ENCODE peak calls at places on chromosome 15, in ten cellular contexts. One of them, this sample, is unnamed.

GRCh38 chr15:59105839-59106238 is 893 bp downstream of the CCNB2 start:
- DNase-seq in heart left ventricle: no peak
- DNase-seq in uterus: no peak
- DNase-seq in Peyer's patch: no peak
- DNase-seq in GM12878: no peak
- DNase-seq in sigmoid colon: no peak
- DNase-seq in ovary: no peak
- DNase-seq in tibial nerve: no peak
- DNase-seq in spleen: no peak
- DNase-seq in esophagus squamous epithelium: no peak
- DNase-seq in this sample: no peak

GRCh38 chr15:52912172-52912571 is 122.0 kb upstream of the ONECUT1 start:
- DNase-seq in spleen: no peak
- DNase-seq in heart left ventricle: no peak
- DNase-seq in sigmoid colon: no peak
- DNase-seq in ovary: no peak
- DNase-seq in uterus: no peak
- DNase-seq in esophagus squamous epithelium: no peak
- DNase-seq in Peyer's patch: no peak
- DNase-seq in tibial nerve: no peak
- DNase-seq in GM12878: no peak
- DNase-seq in this sample: no peak

GRCh38 chr15:74664028-74664616 is 31.7 kb downstream of the EDC3 start:
- DNase-seq in ovary: no peak
- DNase-seq in tibial nerve: no peak
- DNase-seq in uterus: peak
- DNase-seq in GM12878: no peak
- DNase-seq in spleen: no peak
- DNase-seq in Peyer's patch: peak
- DNase-seq in heart left ventricle: no peak
- DNase-seq in sigmoid colon: no peak
- DNase-seq in esophagus squamous epithelium: no peak
- DNase-seq in this sample: peak

GRCh38 chr15:71517751-71518150 is 292.6 kb upstream of the NR2E3 start:
- DNase-seq in ovary: no peak
- DNase-seq in Peyer's patch: no peak
- DNase-seq in heart left ventricle: no peak
- DNase-seq in sigmoid colon: no peak
- DNase-seq in uterus: no peak
- DNase-seq in esophagus squamous epithelium: no peak
- DNase-seq in spleen: no peak
- DNase-seq in GM12878: no peak
- DNase-seq in tibial nerve: no peak
- DNase-seq in this sample: no peak

GRCh38 chr15:91849749-91850161 is 3.8 kb upstream of the SLCO3A1 start:
- DNase-seq in spleen: no peak
- DNase-seq in sigmoid colon: no peak
- DNase-seq in heart left ventricle: no peak
- DNase-seq in tibial nerve: no peak
- DNase-seq in GM12878: no peak
- DNase-seq in esophagus squamous epithelium: no peak
- DNase-seq in Peyer's patch: no peak
- DNase-seq in ovary: no peak
- DNase-seq in uterus: no peak
- DNase-seq in this sample: peak

GRCh38 chr15:47514251-47514652 is 203.1 kb upstream of the SEMA6D start:
- DNase-seq in GM12878: no peak
- DNase-seq in spleen: no peak
- DNase-seq in tibial nerve: no peak
- DNase-seq in heart left ventricle: no peak
- DNase-seq in sigmoid colon: no peak
- DNase-seq in ovary: no peak
- DNase-seq in uterus: no peak
- DNase-seq in Peyer's patch: no peak
- DNase-seq in esophagus squamous epithelium: no peak
- DNase-seq in this sample: no peak

GRCh38 chr15:93066103-93066725 is 22.8 kb downstream of the RGMA start:
- DNase-seq in uterus: no peak
- DNase-seq in sigmoid colon: peak
- DNase-seq in Peyer's patch: no peak
- DNase-seq in GM12878: no peak
- DNase-seq in heart left ventricle: no peak
- DNase-seq in ovary: no peak
- DNase-seq in tibial nerve: no peak
- DNase-seq in spleen: peak
- DNase-seq in esophagus squamous epithelium: no peak
- DNase-seq in this sample: no peak

GRCh38 chr15:22980189-22981136 is at the start of gene CYFIP1:
- DNase-seq in spleen: peak
- DNase-seq in sigmoid colon: peak
- DNase-seq in GM12878: no peak
- DNase-seq in heart left ventricle: peak
- DNase-seq in uterus: peak
- DNase-seq in ovary: peak
- DNase-seq in Peyer's patch: peak
- DNase-seq in tibial nerve: peak
- DNase-seq in esophagus squamous epithelium: no peak
- DNase-seq in this sample: peak

GRCh38 chr15:70308011-70308761 is 210.5 kb upstream of the TLE3 start:
- DNase-seq in sigmoid colon: no peak
- DNase-seq in heart left ventricle: no peak
- DNase-seq in Peyer's patch: peak
- DNase-seq in spleen: no peak
- DNase-seq in ovary: no peak
- DNase-seq in GM12878: peak
- DNase-seq in tibial nerve: no peak
- DNase-seq in esophagus squamous epithelium: no peak
- DNase-seq in uterus: no peak
- DNase-seq in this sample: no peak

GRCh38 chr15:81939604-81940440 is 106.0 kb downstream of the MEX3B start:
- DNase-seq in sigmoid colon: no peak
- DNase-seq in tibial nerve: no peak
- DNase-seq in uterus: no peak
- DNase-seq in ovary: no peak
- DNase-seq in heart left ventricle: no peak
- DNase-seq in GM12878: no peak
- DNase-seq in esophagus squamous epithelium: no peak
- DNase-seq in Peyer's patch: no peak
- DNase-seq in spleen: no peak
- DNase-seq in this sample: no peak

GRCh38 chr15:57003418-57003817 is 85.0 kb downstream of the TCF12 start:
- DNase-seq in esophagus squamous epithelium: no peak
- DNase-seq in Peyer's patch: no peak
- DNase-seq in uterus: no peak
- DNase-seq in heart left ventricle: no peak
- DNase-seq in ovary: no peak
- DNase-seq in tibial nerve: no peak
- DNase-seq in spleen: no peak
- DNase-seq in sigmoid colon: no peak
- DNase-seq in GM12878: no peak
- DNase-seq in this sample: no peak

GRCh38 chr15:23026218-23026617 is 13.2 kb downstream of the TUBGCP5 start:
- DNase-seq in sigmoid colon: no peak
- DNase-seq in uterus: no peak
- DNase-seq in GM12878: no peak
- DNase-seq in heart left ventricle: no peak
- DNase-seq in ovary: no peak
- DNase-seq in tibial nerve: no peak
- DNase-seq in Peyer's patch: no peak
- DNase-seq in spleen: no peak
- DNase-seq in esophagus squamous epithelium: no peak
- DNase-seq in this sample: no peak

DNA sequence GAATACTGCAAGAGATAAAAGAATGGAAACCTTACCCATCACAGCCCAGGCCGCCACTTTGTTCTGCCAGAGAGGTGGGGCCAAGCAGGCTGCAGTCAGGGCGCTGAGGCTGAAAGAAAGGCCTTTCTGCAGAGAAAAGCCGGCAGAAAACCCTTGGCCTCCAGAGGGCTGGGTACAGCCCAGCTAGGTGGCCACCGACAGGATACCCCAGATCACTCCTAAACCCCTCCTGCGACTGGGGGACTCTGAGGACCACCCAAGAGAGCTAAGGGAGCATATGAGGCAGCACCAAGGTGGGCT is 69.3 kb downstream of the SMAD6 start:
- DNase-seq in esophagus squamous epithelium: no peak
- DNase-seq in uterus: no peak
- DNase-seq in spleen: no peak
- DNase-seq in GM12878: no peak
- DNase-seq in sigmoid colon: no peak
- DNase-seq in tibial nerve: no peak
- DNase-seq in Peyer's patch: no peak
- DNase-seq in heart left ventricle: no peak
- DNase-seq in ovary: no peak
- DNase-seq in this sample: no peak
- H3K4me3 ChIP-seq in esophagus squamous epithelium: no peak
- H3K4me3 ChIP-seq in uterus: no peak
- H3K4me3 ChIP-seq in spleen: no peak
- H3K4me3 ChIP-seq in GM12878: no peak
- H3K4me3 ChIP-seq in sigmoid colon: no peak
- H3K4me3 ChIP-seq in tibial nerve: no peak
- H3K4me3 ChIP-seq in Peyer's patch: no peak
- H3K4me3 ChIP-seq in heart left ventricle: no peak
- H3K4me3 ChIP-seq in ovary: no peak
- H3K4me3 ChIP-seq in this sample: no peak

GRCh38 chr15:42066764-42067415 is 27.5 kb downstream of the PLA2G4D start:
- DNase-seq in ovary: no peak
- DNase-seq in sigmoid colon: no peak
- DNase-seq in tibial nerve: no peak
- DNase-seq in heart left ventricle: no peak
- DNase-seq in GM12878: no peak
- DNase-seq in spleen: no peak
- DNase-seq in uterus: no peak
- DNase-seq in Peyer's patch: no peak
- DNase-seq in esophagus squamous epithelium: no peak
- DNase-seq in this sample: no peak
- TF ChIP-seq CTCF in ovary: no peak
- TF ChIP-seq CTCF in sigmoid colon: no peak
- TF ChIP-seq CTCF in tibial nerve: no peak
- TF ChIP-seq CTCF in heart left ventricle: no peak
- TF ChIP-seq CTCF in GM12878: no peak
- TF ChIP-seq CTCF in spleen: no peak
- TF ChIP-seq CTCF in uterus: no peak
- TF ChIP-seq CTCF in Peyer's patch: no peak
- TF ChIP-seq CTCF in esophagus squamous epithelium: no peak
- TF ChIP-seq CTCF in this sample: peak

DNA sequence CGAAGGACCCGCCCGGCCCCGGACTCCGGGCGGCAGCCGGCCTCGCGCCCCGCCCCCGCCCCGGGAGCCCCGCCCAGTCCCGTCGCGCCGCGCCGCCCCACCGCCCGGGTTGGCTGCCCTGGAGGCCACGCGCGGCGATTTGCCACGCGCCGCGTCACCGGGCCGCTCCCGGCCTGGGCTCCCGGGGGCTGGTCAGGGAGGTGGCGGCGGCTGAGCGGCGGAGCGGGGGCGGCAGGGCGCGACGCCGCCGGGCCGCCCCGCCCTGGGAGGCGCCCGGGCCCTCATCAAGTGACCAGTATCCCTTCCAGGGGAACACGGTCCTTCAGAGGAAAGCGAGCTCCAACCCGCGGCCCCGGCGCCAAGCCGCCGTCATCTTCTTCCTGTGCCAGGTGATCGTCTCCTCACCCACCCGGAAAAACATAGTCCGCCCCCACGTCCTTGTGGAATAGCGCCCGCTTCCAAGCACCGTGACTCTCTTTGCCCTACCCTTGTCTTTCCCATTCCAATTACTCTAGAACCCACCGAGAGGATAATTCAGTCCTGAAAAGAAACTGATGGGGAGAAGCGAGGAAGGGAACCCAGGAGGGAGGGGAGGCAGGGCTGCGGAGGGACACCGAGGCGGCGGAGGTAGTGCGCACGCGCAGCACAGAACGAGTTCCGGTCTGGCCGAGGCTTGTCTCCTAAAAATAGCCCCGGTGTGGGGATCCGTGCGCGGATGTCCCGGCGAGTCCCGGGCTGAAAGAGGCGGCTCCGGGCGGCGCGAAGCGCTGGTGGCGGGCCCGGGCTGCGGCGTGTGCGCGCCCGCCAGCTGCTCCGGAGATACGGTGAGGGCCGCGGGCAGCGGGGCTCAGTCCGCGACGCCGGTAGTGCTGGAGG is at the start of gene MEF2A:
- DNase-seq in GM12878: peak
- DNase-seq in sigmoid colon: peak
- DNase-seq in uterus: peak
- DNase-seq in ovary: peak
- DNase-seq in Peyer's patch: peak
- DNase-seq in spleen: peak
- DNase-seq in esophagus squamous epithelium: peak
- DNase-seq in heart left ventricle: peak
- DNase-seq in tibial nerve: peak
- DNase-seq in this sample: peak
- TF ChIP-seq POLR2A in GM12878: peak
- TF ChIP-seq POLR2A in sigmoid colon: peak
- TF ChIP-seq POLR2A in uterus: peak
- TF ChIP-seq POLR2A in ovary: peak
- TF ChIP-seq POLR2A in Peyer's patch: peak
- TF ChIP-seq POLR2A in spleen: peak
- TF ChIP-seq POLR2A in esophagus squamous epithelium: peak
- TF ChIP-seq POLR2A in heart left ventricle: no peak
- TF ChIP-seq POLR2A in tibial nerve: peak
- TF ChIP-seq POLR2A in this sample: peak

GRCh38 chr15:34362047-34362773 is 4.8 kb downstream of the LPCAT4 start:
- DNase-seq in heart left ventricle: no peak
- DNase-seq in sigmoid colon: no peak
- DNase-seq in spleen: no peak
- DNase-seq in uterus: no peak
- DNase-seq in Peyer's patch: peak
- DNase-seq in ovary: no peak
- DNase-seq in GM12878: no peak
- DNase-seq in tibial nerve: no peak
- DNase-seq in esophagus squamous epithelium: no peak
- DNase-seq in this sample: no peak
- H3K4me3 ChIP-seq in heart left ventricle: no peak
- H3K4me3 ChIP-seq in sigmoid colon: no peak
- H3K4me3 ChIP-seq in spleen: no peak
- H3K4me3 ChIP-seq in uterus: no peak
- H3K4me3 ChIP-seq in Peyer's patch: peak
- H3K4me3 ChIP-seq in ovary: no peak
- H3K4me3 ChIP-seq in GM12878: no peak
- H3K4me3 ChIP-seq in tibial nerve: no peak
- H3K4me3 ChIP-seq in esophagus squamous epithelium: no peak
- H3K4me3 ChIP-seq in this sample: no peak